ENCODE peak calls at places on chromosome 5, in seven cellular contexts. One of them, this sample, is unnamed.

GRCh38 chr5:104016650-104017049 is 454.1 kb upstream of the NUDT12 start:
- DNase-seq in astrocyte of the cerebellum: no peak
- DNase-seq in erythroblast: no peak
- DNase-seq in IMR-90: peak; percentile 72
- DNase-seq in left ventricle myocardium inferior: no peak
- DNase-seq in T-helper 2 cell: no peak
- DNase-seq in stromal cell of bone marrow: peak; percentile 45
- DNase-seq in this sample: no peak

GRCh38 chr5:135138116-135138850 is 104.3 kb upstream of the PITX1 start:
- DNase-seq in IMR-90: peak; percentile 32
- DNase-seq in left ventricle myocardium inferior: no peak
- DNase-seq in erythroblast: no peak
- DNase-seq in stromal cell of bone marrow: no peak
- DNase-seq in astrocyte of the cerebellum: no peak
- DNase-seq in T-helper 2 cell: no peak
- DNase-seq in this sample: no peak

GRCh38 chr5:168468836-168469235 is 17.4 kb upstream of the RARS1 start:
- DNase-seq in erythroblast: no peak
- DNase-seq in astrocyte of the cerebellum: peak; percentile 64
- DNase-seq in T-helper 2 cell: no peak
- DNase-seq in left ventricle myocardium inferior: no peak
- DNase-seq in stromal cell of bone marrow: peak; percentile 51
- DNase-seq in IMR-90: peak; percentile 93
- DNase-seq in this sample: no peak

GRCh38 chr5:66224273-66224672 is 80.2 kb downstream of the SREK1 start:
- DNase-seq in stromal cell of bone marrow: no peak
- DNase-seq in IMR-90: no peak
- DNase-seq in astrocyte of the cerebellum: no peak
- DNase-seq in T-helper 2 cell: no peak
- DNase-seq in left ventricle myocardium inferior: no peak
- DNase-seq in erythroblast: peak; percentile 52
- DNase-seq in this sample: no peak

GRCh38 chr5:43854697-43855292 is 251.8 kb downstream of the NNT start:
- DNase-seq in stromal cell of bone marrow: no peak
- DNase-seq in IMR-90: peak; percentile 23
- DNase-seq in erythroblast: no peak
- DNase-seq in T-helper 2 cell: no peak
- DNase-seq in astrocyte of the cerebellum: no peak
- DNase-seq in left ventricle myocardium inferior: no peak
- DNase-seq in this sample: no peak

GRCh38 chr5:33994845-33995244 is 10.4 kb upstream of the SLC45A2 start:
- DNase-seq in erythroblast: peak; percentile 38
- DNase-seq in astrocyte of the cerebellum: no peak
- DNase-seq in left ventricle myocardium inferior: no peak
- DNase-seq in stromal cell of bone marrow: peak; percentile 66
- DNase-seq in T-helper 2 cell: no peak
- DNase-seq in IMR-90: peak; percentile 76
- DNase-seq in this sample: no peak

GRCh38 chr5:78922879-78923621 is 62.1 kb downstream of the ARSB start:
- DNase-seq in left ventricle myocardium inferior: no peak
- DNase-seq in stromal cell of bone marrow: no peak
- DNase-seq in T-helper 2 cell: no peak
- DNase-seq in erythroblast: no peak
- DNase-seq in astrocyte of the cerebellum: no peak
- DNase-seq in IMR-90: no peak
- DNase-seq in this sample: no peak

GRCh38 chr5:142003266-142003800 is 9.5 kb downstream of the GNPDA1 start:
- DNase-seq in astrocyte of the cerebellum: no peak
- DNase-seq in T-helper 2 cell: no peak
- DNase-seq in erythroblast: no peak
- DNase-seq in stromal cell of bone marrow: no peak
- DNase-seq in IMR-90: no peak
- DNase-seq in left ventricle myocardium inferior: no peak
- DNase-seq in this sample: no peak

GRCh38 chr5:177426566-177427210 is at the start of gene GRK6:
- DNase-seq in stromal cell of bone marrow: no peak
- DNase-seq in erythroblast: peak; percentile 79
- DNase-seq in T-helper 2 cell: peak; percentile 42
- DNase-seq in IMR-90: no peak
- DNase-seq in astrocyte of the cerebellum: no peak
- DNase-seq in left ventricle myocardium inferior: peak; percentile 32
- DNase-seq in this sample: no peak

GRCh38 chr5:113204525-113205161 is 228.0 kb downstream of the DCP2 start:
- DNase-seq in erythroblast: no peak
- DNase-seq in IMR-90: peak; percentile 64
- DNase-seq in T-helper 2 cell: no peak
- DNase-seq in stromal cell of bone marrow: peak; percentile 44
- DNase-seq in astrocyte of the cerebellum: peak; percentile 45
- DNase-seq in left ventricle myocardium inferior: peak; percentile 52
- DNase-seq in this sample: no peak

GRCh38 chr5:171838066-171838465 is 52.4 kb downstream of the SMIM23 start:
- DNase-seq in erythroblast: no peak
- DNase-seq in IMR-90: no peak
- DNase-seq in left ventricle myocardium inferior: no peak
- DNase-seq in stromal cell of bone marrow: no peak
- DNase-seq in astrocyte of the cerebellum: no peak
- DNase-seq in T-helper 2 cell: no peak
- DNase-seq in this sample: no peak

GRCh38 chr5:150625164-150625535 is 15.3 kb upstream of the SYNPO start:
- DNase-seq in T-helper 2 cell: no peak
- DNase-seq in astrocyte of the cerebellum: no peak
- DNase-seq in IMR-90: no peak
- DNase-seq in erythroblast: no peak
- DNase-seq in left ventricle myocardium inferior: peak; percentile 63
- DNase-seq in stromal cell of bone marrow: no peak
- DNase-seq in this sample: no peak

GRCh38 chr5:135739383-135739961 is 95.0 kb upstream of the SLC25A48 start:
- DNase-seq in astrocyte of the cerebellum: no peak
- DNase-seq in stromal cell of bone marrow: peak; percentile 9
- DNase-seq in T-helper 2 cell: no peak
- DNase-seq in left ventricle myocardium inferior: no peak
- DNase-seq in IMR-90: no peak
- DNase-seq in erythroblast: no peak
- DNase-seq in this sample: no peak

GRCh38 chr5:71471193-71471592 is 15.7 kb downstream of the BDP1 start:
- DNase-seq in astrocyte of the cerebellum: peak; percentile 8
- DNase-seq in erythroblast: no peak
- DNase-seq in stromal cell of bone marrow: peak; percentile 15
- DNase-seq in left ventricle myocardium inferior: no peak
- DNase-seq in IMR-90: peak; percentile 59
- DNase-seq in T-helper 2 cell: no peak
- DNase-seq in this sample: peak; percentile 18

This sample was measured in SW 1271.